ENCODE peak calls at places on chromosomes 7 and 10, in five cellular contexts. N is esophagus squamous epithelium; D is HT-29; I is HEK293T; M is CD4-positive, alpha-beta T cell. R is an unnamed sample.

GRCh38 chr10:90939125-90939524 is 18.2 kb upstream of the ANKRD1 start:
- DNase-seq in N (no peak), D (no peak), I (no peak), M (no peak), R (no peak)

GRCh38 chr7:135200824-135201331 is 10.4 kb downstream of the WDR91 start:
- DNase-seq in N (no peak), D (no peak), I (no peak), M (no peak), R (peak)

GRCh38 chr7:140358771-140359095 is 39.6 kb downstream of the SLC37A3 start:
- DNase-seq in N (no peak), D (no peak), I (no peak), M (no peak), R (no peak)

GRCh38 chr7:137772748-137773147 is 74.0 kb downstream of the DGKI start:
- DNase-seq in N (no peak), D (no peak), I (no peak), M (no peak), R (peak)

GRCh38 chr10:131249238-131249956 is 62.1 kb downstream of the TCERG1L start:
- DNase-seq in N (no peak), D (no peak), I (no peak), M (no peak), R (no peak)

GRCh38 chr7:2688409-2689342 is 674 bp downstream of the AMZ1 start:
- DNase-seq in N (no peak), D (no peak), I (no peak), M (no peak), R (no peak)

GRCh38 chr7:133886797-133887196 is 240.3 kb upstream of the LRGUK start:
- DNase-seq in N (no peak), D (no peak), I (no peak), M (no peak), R (no peak)

GRCh38 chr10:18607503-18607902 is 43.9 kb downstream of the NSUN6 start:
- DNase-seq in N (no peak), D (peak), I (peak), M (no peak), R (peak)

GRCh38 chr7:115676080-115676479 is 354.5 kb downstream of the TFEC start:
- DNase-seq in N (no peak), D (peak), I (peak), M (no peak), R (peak)

GRCh38 chr7:7972927-7973594 is 4.5 kb downstream of the GLCCI1 start:
- DNase-seq in N (no peak), D (no peak), I (no peak), M (no peak), R (no peak)

R was measured in SK-MEL-5.